ENCODE peak calls at places on chromosomes 5 and 9, in eight cellular contexts. E, D, J, I, L, X, M and W are unnamed samples.
A peak's percentile ranks its signal among the peaks of the same experiment; 100 is the strongest.

GRCh38 chr5:83368835-83369234 is 102.7 kb upstream of the VCAN start:
- DNase-seq in M (no peak), L (no peak), J (no peak), I (no peak), D (no peak), X (no peak), E (no peak), W (no peak)

GRCh38 chr5:151740336-151740942 is 18.0 kb downstream of the ATOX1 start:
- DNase-seq in E (peak; percentile 96), L (peak; percentile 86), J (peak; percentile 78), X (peak; percentile 79), M (peak; percentile 87), I (peak; percentile 82), D (no peak), W (peak; percentile 29)

GRCh38 chr5:155260798-155261197 is 247.2 kb downstream of the KIF4B start:
- DNase-seq in E (no peak), I (no peak), D (peak; percentile 6), L (no peak), M (no peak), X (no peak), J (peak; percentile 28), W (no peak)

GRCh38 chr9:122131401-122131921 is 28.1 kb downstream of the NDUFA8 start:
- DNase-seq in D (no peak), L (no peak), J (no peak), X (no peak), I (peak; percentile 66), E (no peak), M (no peak), W (no peak)

GRCh38 chr9:120603601-120604000 is 23.6 kb upstream of the CDK5RAP2 start:
- DNase-seq in M (no peak), I (no peak), L (no peak), X (no peak), D (no peak), E (no peak), J (no peak), W (no peak)

GRCh38 chr5:149611327-149611726 is 30.0 kb downstream of the ARHGEF37 start:
- DNase-seq in E (peak; percentile 94), J (no peak), X (no peak), M (peak; percentile 75), I (peak; percentile 76), D (no peak), L (peak; percentile 49), W (no peak)

GRCh38 chr5:960551-960950 is 48.1 kb upstream of the NKD2 start:
- DNase-seq in D (no peak), M (no peak), L (no peak), I (no peak), E (no peak), J (no peak), X (peak; percentile 51), W (no peak)

GRCh38 chr5:160181965-160182622 is 47.2 kb upstream of the FABP6 start:
- DNase-seq in M (no peak), X (no peak), I (no peak), L (no peak), J (no peak), D (no peak), E (no peak), W (no peak)

GRCh38 chr5:1217596-1218206 is 7.5 kb upstream of the SLC6A18 start:
- DNase-seq in D (no peak), X (no peak), I (no peak), M (no peak), L (no peak), E (no peak), J (no peak), W (no peak)

GRCh38 chr9:9091387-9091786 is 1291.8 kb upstream of the DMAC1 start:
- DNase-seq in L (no peak), I (no peak), E (no peak), D (no peak), M (no peak), J (no peak), X (no peak), W (no peak)

GRCh38 chr9:20042312-20042711 is 253.5 kb upstream of the SLC24A2 start:
- DNase-seq in D (no peak), I (no peak), L (no peak), M (no peak), J (no peak), X (no peak), E (no peak), W (no peak)

DNA sequence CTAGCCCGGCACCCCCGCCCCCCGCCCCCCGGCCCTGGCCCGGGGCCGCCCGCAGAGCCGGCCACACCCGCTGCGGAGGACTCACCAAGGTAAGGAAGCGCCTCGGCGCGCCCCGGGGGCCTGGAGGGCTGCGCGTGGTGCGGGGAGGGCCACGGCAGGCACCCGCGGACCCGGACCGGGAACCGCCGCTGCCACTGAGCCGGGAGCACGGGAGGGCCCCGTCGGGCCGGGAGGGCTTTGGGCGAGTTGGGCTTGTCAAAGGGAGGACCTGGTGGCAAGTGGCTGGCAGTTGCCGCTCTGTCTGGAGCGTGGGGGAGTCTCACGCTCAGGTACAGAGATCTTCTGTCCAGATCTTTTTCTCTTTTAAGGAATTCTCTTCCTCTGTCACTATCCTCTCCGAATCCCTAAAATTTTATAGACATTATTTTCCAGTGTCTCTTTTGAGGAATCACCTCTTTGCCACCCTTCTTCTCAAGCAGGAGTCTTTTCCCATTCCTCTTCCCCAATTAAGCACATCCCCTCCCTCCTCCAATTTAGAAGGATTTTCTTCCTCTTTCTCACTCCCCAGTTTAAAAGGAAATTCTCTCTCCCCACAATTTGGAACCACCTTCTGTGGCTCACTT is 11.3 kb upstream of the LHX2 start:
- DNase-seq in L (no peak), D (no peak), J (no peak), X (no peak), I (no peak), E (no peak), M (no peak), W (no peak)
- H3K4me1 ChIP-seq in L (peaks cover 4% of the 10 kb centered on the region), D (peaks cover 3% of the 10 kb centered on the region), J (no peaks in the 10 kb centered on the region), X (peaks cover 8% of the 10 kb centered on the region), I (peaks cover 30% of the 10 kb centered on the region), E (no peaks in the 10 kb centered on the region), M (peaks cover 2% of the 10 kb centered on the region), W (peaks cover 42% of the 10 kb centered on the region)

GRCh38 chr9:110083866-110084265 is 124.1 kb downstream of the C9orf152 start:
- DNase-seq in I (no peak), X (no peak), D (no peak), J (no peak), M (no peak), L (no peak), E (no peak), W (no peak)

GRCh38 chr9:110081395-110081794 is 126.6 kb downstream of the C9orf152 start:
- DNase-seq in M (no peak), E (peak; percentile 68), I (no peak), L (no peak), J (no peak), X (no peak), D (no peak), W (no peak)

GRCh38 chr9:110088099-110088498 is 119.9 kb downstream of the C9orf152 start:
- DNase-seq in D (no peak), J (peak; percentile 19), L (no peak), I (no peak), M (no peak), X (no peak), E (no peak), W (no peak)

GRCh38 chr9:110089681-110090370 is 118.1 kb downstream of the C9orf152 start:
- DNase-seq in E (peak; percentile 26), D (no peak), J (no peak), L (no peak), I (no peak), X (no peak), M (no peak), W (peak; percentile 66)

DNA sequence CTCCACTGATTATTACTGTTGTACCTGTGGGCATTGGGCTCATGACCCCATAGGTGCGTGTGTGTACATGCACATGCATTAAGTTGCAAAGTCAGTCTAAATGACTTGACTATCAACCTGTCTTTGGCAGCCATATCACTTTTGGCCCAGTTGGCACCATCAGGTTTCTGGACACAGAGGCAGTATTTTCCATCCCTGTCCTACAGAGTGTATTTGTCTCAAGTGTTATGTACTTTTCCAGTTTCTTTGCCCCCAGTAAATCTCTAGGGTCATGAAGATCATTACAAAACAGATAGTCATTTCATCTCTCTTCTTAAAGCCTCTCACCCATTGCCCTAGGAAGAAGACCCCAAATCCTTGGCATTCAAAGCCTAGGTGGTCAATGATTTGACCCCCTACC is 121.4 kb downstream of the C9orf152 start:
- DNase-seq in J (no peak), L (no peak), X (no peak), I (no peak), E (no peak), D (no peak), M (no peak), W (no peak)
- TF ChIP-seq POLR2A in J (no peak), L (no peak), X (no peak), I (no peak), E (no peak), D (no peak), M (no peak), W (no peak)

GRCh38 chr9:38017149-38017884 is 51.7 kb downstream of the SHB start:
- DNase-seq in L (no peak), E (peak; percentile 62), D (no peak), X (peak; percentile 78), I (no peak), M (no peak), J (peak; percentile 73), W (peak; percentile 84)

GRCh38 chr9:38018964-38019602 is 49.9 kb downstream of the SHB start:
- DNase-seq in E (peak; percentile 89), D (no peak), M (no peak), L (peak; percentile 56), X (no peak), I (peak; percentile 82), J (peak; percentile 73), W (peak; percentile 73)

GRCh38 chr9:38018230-38018963 is 50.6 kb downstream of the SHB start:
- DNase-seq in I (no peak), D (no peak), X (no peak), E (no peak), L (no peak), M (no peak), J (no peak), W (no peak)

GRCh38 chr9:38016375-38017120 is 52.5 kb downstream of the SHB start:
- DNase-seq in J (peak; percentile 53), L (peak; percentile 67), I (no peak), X (no peak), D (no peak), E (peak; percentile 63), M (no peak), W (no peak)

DNA sequence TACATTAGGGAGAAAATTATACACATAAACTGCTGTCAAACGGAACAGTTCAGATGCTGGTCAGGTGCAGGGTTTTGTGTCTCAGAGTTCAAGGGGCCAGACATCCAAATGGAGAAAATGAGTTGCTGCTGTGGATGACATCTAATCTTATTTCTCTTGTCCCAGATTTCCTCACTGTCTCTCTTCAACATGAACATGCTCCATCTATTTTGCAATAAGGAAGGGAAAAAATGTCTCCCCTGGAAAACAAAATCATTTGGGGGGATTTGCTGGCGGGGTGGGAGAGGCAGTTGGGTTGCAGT is 51.2 kb downstream of the SHB start:
- DNase-seq in I (no peak), M (no peak), L (no peak), J (no peak), D (no peak), X (no peak), E (no peak), W (no peak)
- H3K4me1 ChIP-seq in I (peaks cover 64% of the 10 kb centered on the region), M (peaks cover 6% of the 10 kb centered on the region), L (peaks cover 13% of the 10 kb centered on the region), J (peaks cover 72% of the 10 kb centered on the region), D (peaks cover 37% of the 10 kb centered on the region), X (peaks cover 40% of the 10 kb centered on the region), E (peaks cover 43% of the 10 kb centered on the region), W (peaks cover 56% of the 10 kb centered on the region)

DNA sequence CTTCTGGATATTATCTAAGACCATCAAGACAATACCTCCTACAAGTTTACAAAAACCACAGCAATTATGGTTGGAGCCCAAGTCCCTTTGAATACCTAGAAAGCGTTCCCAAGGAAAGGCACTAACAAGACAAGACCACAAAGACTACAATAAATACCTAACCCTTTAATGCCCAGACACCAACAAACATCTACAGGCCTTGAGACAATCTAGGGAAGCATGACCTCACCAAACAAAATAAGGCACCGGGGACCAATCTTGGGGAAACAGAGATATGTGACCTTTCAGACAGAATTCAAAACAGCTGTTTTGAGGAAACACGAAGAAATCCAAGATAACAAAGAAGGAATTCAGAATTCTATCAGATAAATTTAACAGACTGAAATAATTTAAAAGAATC is 37.8 kb downstream of the OXCT1 start:
- DNase-seq in I (no peak), E (no peak), J (no peak), D (no peak), L (no peak), M (no peak), X (no peak), W (no peak)
- TF ChIP-seq POLR2A in I (no peak), E (no peak), J (no peak), D (no peak), L (no peak), M (no peak), X (no peak), W (no peak)